ENCODE peak calls at places on chromosomes 11 and 22, in four cellular contexts. H, G, O and C are unnamed samples.
A peak's percentile ranks its signal among the peaks of the same experiment; 100 is the strongest.

GRCh38 chr22:36166086-36166485 is 5.5 kb upstream of the APOL3 start:
- DNase-seq in O (no peak), G (no peak), H (no peak), C (no peak)

GRCh38 chr11:120702656-120703055 is 191.1 kb downstream of the GRIK4 start:
- DNase-seq in H (no peak), O (no peak), G (no peak), C (no peak)

GRCh38 chr11:101292661-101293240 is 163.1 kb upstream of the PGR start:
- DNase-seq in O (no peak), H (no peak), G (no peak), C (no peak)

GRCh38 chr11:68259122-68259959 is 12.4 kb downstream of the C11orf24 start:
- DNase-seq in H (no peak), O (no peak), G (no peak), C (no peak)

GRCh38 chr11:16292167-16292859 is 64.0 kb downstream of the SOX6 start:
- DNase-seq in H (no peak), G (no peak), O (no peak), C (no peak)

GRCh38 chr11:88352139-88352538 is 14.6 kb upstream of the CTSC start:
- DNase-seq in H (no peak), O (peak; percentile 30), G (peak; percentile 69), C (peak; percentile 81)

GRCh38 chr11:134289167-134289566 is 13.0 kb downstream of the GLB1L3 start:
- DNase-seq in O (no peak), H (no peak), G (no peak), C (no peak)

GRCh38 chr22:44000123-44000522 is 24.0 kb upstream of the PARVB start:
- DNase-seq in H (no peak), G (no peak), O (no peak), C (no peak)

GRCh38 chr11:66432597-66432996 is 6.1 kb downstream of the MRPL11 start:
- DNase-seq in O (no peak), H (no peak), G (no peak), C (no peak)

GRCh38 chr11:128342511-128343133 is 244.7 kb downstream of the ETS1 start:
- DNase-seq in H (no peak), G (peak; percentile 79), O (peak; percentile 86), C (peak; percentile 41)

GRCh38 chr22:50016308-50016987 is 3.9 kb upstream of the IL17REL start:
- DNase-seq in O (no peak), G (no peak), H (no peak), C (no peak)

GRCh38 chr11:17385492-17385891 is 3.0 kb downstream of the KCNJ11 start:
- DNase-seq in O (no peak), H (no peak), G (no peak), C (no peak)

GRCh38 chr11:79265756-79266322 is 175.0 kb downstream of the TENM4 start:
- DNase-seq in O (peak; percentile 91), H (no peak), G (peak; percentile 47), C (no peak)

GRCh38 chr11:76627541-76628082 is 42.9 kb downstream of the LRRC32 start:
- DNase-seq in H (no peak), G (no peak), O (no peak), C (no peak)

GRCh38 chr11:75035911-75036536 is 47.3 kb downstream of the NEU3 start:
- DNase-seq in H (no peak), O (no peak), G (no peak), C (peak; percentile 64)

GRCh38 chr11:59263225-59263894 is 50.6 kb upstream of the MPEG1 start:
- DNase-seq in O (no peak), G (no peak), H (no peak), C (no peak)

GRCh38 chr22:35912668-35913067 is 116.0 kb downstream of the RBFOX2 start:
- DNase-seq in G (no peak), H (no peak), O (no peak), C (no peak)

GRCh38 chr11:35343033-35343598 is 76.2 kb downstream of the SLC1A2 start:
- DNase-seq in O (no peak), G (no peak), H (peak; percentile 53), C (no peak)

GRCh38 chr11:100872951-100873350 is 185.9 kb downstream of the ARHGAP42 start:
- DNase-seq in O (no peak), G (no peak), H (no peak), C (peak; percentile 52)

GRCh38 chr22:32572741-32573140 is 98.1 kb downstream of the FBXO7 start:
- DNase-seq in H (no peak), O (peak; percentile 43), G (no peak), C (no peak)

GRCh38 chr11:119691020-119691666 is 37.9 kb downstream of the NECTIN1 start:
- DNase-seq in G (no peak), H (peak; percentile 30), O (no peak), C (no peak)

GRCh38 chr22:36913431-36914382 is at the start of gene CSF2RB:
- DNase-seq in G (no peak), O (no peak), H (no peak), C (no peak)

GRCh38 chr11:129828301-129828836 is 12.7 kb downstream of the TMEM45B start:
- DNase-seq in G (no peak), H (no peak), O (no peak), C (no peak)

GRCh38 chr11:61587951-61588695 is 7.2 kb upstream of the SYT7 start:
- DNase-seq in G (no peak), H (peak; percentile 45), O (no peak), C (peak; percentile 31)

GRCh38 chr22:18024276-18024939 is at the start of gene MICAL3:
- DNase-seq in O (peak; percentile 64), G (peak; percentile 68), H (peak; percentile 63), C (peak; percentile 77)

GRCh38 chr11:95154514-95154913 is 64.9 kb downstream of the ENDOD1 start:
- DNase-seq in G (peak; percentile 62), O (peak; percentile 19), H (peak; percentile 67), C (no peak)

GRCh38 chr11:114426280-114426679 is 13.0 kb upstream of the REXO2 start:
- DNase-seq in H (no peak), G (no peak), O (no peak), C (no peak)

GRCh38 chr22:42918500-42918899 is 61.4 kb upstream of the ARFGAP3 start:
- DNase-seq in O (no peak), G (no peak), H (no peak), C (no peak)

GRCh38 chr22:35581023-35581413 is 36.1 kb downstream of the MB start:
- DNase-seq in G (no peak), O (no peak), H (no peak), C (no peak)